ENCODE peak calls at places on chromosomes 5 and 9, in nine cellular contexts. U is adrenal gland, R is A549, A is spleen, V is ovary, X is GM12892, E is body of pancreas, M is HCT116, F is NB4. K is an unnamed sample.
A peak's percentile ranks its signal among the peaks of the same experiment; 100 is the strongest.

GRCh38 chr5:95673076-95673475 is 9.7 kb downstream of the SPATA9 start:
- DNase-seq in A (no peak), V (no peak), U (peak; percentile 20), E (peak; percentile 14), X (no peak), R (no peak), F (peak; percentile 64), M (no peak), K (no peak)

GRCh38 chr9:82670000-82670399 is 392.9 kb downstream of the RASEF start:
- DNase-seq in E (no peak), F (no peak), X (no peak), R (no peak), A (no peak), M (no peak), U (no peak), V (no peak), K (no peak)

GRCh38 chr5:147954971-147955370 is 48.6 kb upstream of the C5orf46 start:
- DNase-seq in R (no peak), X (no peak), M (no peak), U (no peak), F (no peak), E (no peak), A (no peak), V (no peak), K (no peak)

GRCh38 chr9:129342591-129342990 is 164.5 kb upstream of the IER5L start:
- DNase-seq in R (no peak), F (no peak), X (no peak), V (no peak), A (no peak), U (no peak), E (no peak), M (no peak), K (no peak)

GRCh38 chr5:88889165-88890069 is 6.4 kb upstream of the MEF2C start:
- DNase-seq in F (no peak), R (no peak), U (peak; percentile 80), X (peak; percentile 27), E (peak; percentile 50), M (no peak), V (peak; percentile 88), A (peak; percentile 90), K (peak; percentile 9)

GRCh38 chr5:160133071-160133917 is 14.0 kb upstream of the PWWP2A start:
- DNase-seq in V (peak; percentile 70), X (no peak), R (no peak), M (no peak), E (peak; percentile 32), A (no peak), F (peak; percentile 23), U (peak; percentile 65), K (no peak)

GRCh38 chr9:18608371-18608770 is 134.4 kb downstream of the ADAMTSL1 start:
- DNase-seq in U (no peak), M (no peak), A (no peak), R (no peak), V (no peak), E (no peak), X (no peak), F (no peak), K (no peak)

GRCh38 chr5:469752-470483 is 26.9 kb downstream of the EXOC3 start:
- DNase-seq in R (no peak), A (peak; percentile 78), M (no peak), F (no peak), X (no peak), V (peak; percentile 38), U (peak; percentile 3), E (no peak), K (no peak)

GRCh38 chr5:36690041-36690941 is 83.9 kb downstream of the SLC1A3 start:
- DNase-seq in U (peak; percentile 74), V (peak; percentile 89), A (peak; percentile 95), F (peak; percentile 94), R (peak; percentile 79), X (peak; percentile 71), M (peak; percentile 81), E (peak; percentile 81), K (peak; percentile 91)

GRCh38 chr5:117681855-117682254 is 1107.2 kb upstream of the SEMA6A start:
- DNase-seq in F (no peak), V (no peak), E (no peak), U (no peak), X (no peak), M (no peak), A (no peak), R (no peak), K (no peak)

GRCh38 chr9:91994422-91994821 is 44.4 kb upstream of the ROR2 start:
- DNase-seq in F (no peak), U (no peak), X (no peak), R (peak; percentile 8), M (no peak), A (no peak), E (no peak), V (no peak), K (no peak)

GRCh38 chr9:97934321-97935115 is 3.5 kb downstream of the HEMGN start:
- DNase-seq in A (peak; percentile 46), F (peak; percentile 40), E (no peak), V (no peak), M (no peak), R (no peak), U (no peak), X (no peak), K (no peak)

GRCh38 chr9:127608104-127608966 is 3.7 kb upstream of the STXBP1 start:
- DNase-seq in X (peak; percentile 85), A (peak; percentile 91), V (peak; percentile 88), F (peak; percentile 83), E (peak; percentile 87), M (peak; percentile 73), U (peak; percentile 81), R (peak; percentile 83), K (peak; percentile 59)

GRCh38 chr5:68766952-68767464 is 326.8 kb upstream of the SLC30A5 start:
- DNase-seq in X (no peak), A (no peak), F (no peak), U (no peak), E (no peak), M (no peak), R (no peak), V (no peak), K (no peak)

GRCh38 chr5:68757813-68758212 is 336.0 kb upstream of the SLC30A5 start:
- DNase-seq in M (no peak), U (no peak), E (no peak), V (no peak), A (no peak), F (no peak), R (no peak), X (no peak), K (no peak)

GRCh38 chr5:68759593-68759992 is 334.2 kb upstream of the SLC30A5 start:
- DNase-seq in A (no peak), M (no peak), U (no peak), V (no peak), R (no peak), F (no peak), E (no peak), X (no peak), K (no peak)

GRCh38 chr5:68762201-68762600 is 331.6 kb upstream of the SLC30A5 start:
- DNase-seq in A (no peak), F (no peak), X (no peak), M (no peak), E (no peak), U (no peak), R (no peak), V (no peak), K (no peak)
- TF ChIP-seq POLR2A in A (no peak), F (no peak), X (no peak), M (no peak), E (no peak), U (no peak), R (no peak), V (no peak), K (no peak)

DNA sequence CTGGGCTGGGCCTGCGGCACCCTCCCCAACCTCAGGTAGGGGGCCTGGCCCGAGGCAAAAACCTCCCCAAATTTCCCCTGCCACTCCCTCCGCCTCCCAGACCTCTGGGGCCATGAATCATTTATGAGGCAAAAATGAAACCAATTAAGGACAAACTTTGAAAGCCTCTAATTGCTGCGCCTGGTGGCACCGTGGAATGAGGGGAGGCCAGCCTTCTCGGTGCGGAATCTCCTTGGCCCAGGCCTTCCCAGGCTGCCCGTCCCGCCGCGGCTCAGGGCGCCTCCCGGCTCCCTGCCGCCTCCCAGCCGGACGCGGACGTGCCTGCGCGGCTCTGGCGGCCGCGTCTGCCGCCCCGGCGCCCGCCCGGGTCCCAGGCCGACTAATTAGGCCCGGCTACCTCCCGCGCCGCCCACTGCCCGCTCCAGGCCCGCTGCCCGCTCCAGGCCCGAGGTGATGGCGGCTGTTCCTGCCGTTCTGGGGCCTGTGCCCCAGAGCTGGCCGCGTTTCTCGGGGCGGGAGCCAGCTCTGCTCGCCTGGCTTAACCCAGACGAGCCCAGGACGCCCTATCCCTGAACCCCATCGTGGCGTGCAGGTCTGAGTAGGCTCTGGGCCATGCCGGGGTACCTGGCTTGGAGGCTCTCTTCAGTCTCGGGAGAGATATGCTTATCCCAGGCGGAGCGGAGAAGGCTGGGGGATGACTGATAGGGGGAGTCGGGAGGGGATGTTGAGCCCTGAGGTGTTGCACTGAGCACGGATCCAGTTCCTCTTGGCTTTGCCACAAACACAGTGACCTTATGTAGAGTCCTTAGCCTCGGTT is 20.1 kb downstream of the CXXC5 start:
- DNase-seq in X (peak; percentile 54), U (peak; percentile 41), V (peak; percentile 67), E (peak; percentile 65), A (peak; percentile 83), M (no peak), R (no peak), F (no peak), K (no peak)
- TF ChIP-seq POLR2A in X (peak; percentile 38), U (no peak), V (no peak), E (peak; percentile 28), A (no peak), M (no peak), R (no peak), F (no peak), K (no peak)

GRCh38 chr9:4985376-4986266 is 549 bp downstream of the JAK2 start:
- DNase-seq in U (peak; percentile 56), R (peak; percentile 48), M (peak; percentile 4), V (peak; percentile 53), A (peak; percentile 83), X (no peak), E (peak; percentile 48), F (peak; percentile 85), K (no peak)

GRCh38 chr9:4986291-4986690 is 1.2 kb downstream of the JAK2 start:
- DNase-seq in F (no peak), M (no peak), A (no peak), R (no peak), E (no peak), V (no peak), U (no peak), X (no peak), K (no peak)

GRCh38 chr9:4983541-4984165 is 1.4 kb upstream of the JAK2 start:
- DNase-seq in M (no peak), V (no peak), F (peak; percentile 59), E (no peak), U (peak; percentile 25), A (no peak), R (no peak), X (no peak), K (no peak)

GRCh38 chr9:4984171-4984570 is 901 bp upstream of the JAK2 start:
- DNase-seq in U (no peak), V (no peak), R (peak; percentile 59), E (no peak), A (no peak), F (no peak), M (peak; percentile 19), X (no peak), K (no peak)

GRCh38 chr9:4984571-4985375 is at the start of gene JAK2:
- DNase-seq in E (peak; percentile 90), V (peak; percentile 91), U (peak; percentile 92), F (peak; percentile 100), A (peak; percentile 97), X (peak; percentile 52), R (peak; percentile 95), M (peak; percentile 80), K (peak; percentile 75)
- TF ChIP-seq POLR2A in E (peak; percentile 92), V (peak; percentile 33), U (peak; percentile 60), F (peak; percentile 80), A (peak; percentile 80), X (peak; percentile 88), R (peak; percentile 73), M (peak; percentile 82), K (peak; percentile 50)

GRCh38 chr5:61330879-61331406 is 1.1 kb upstream of the ZSWIM6 start:
- DNase-seq in X (peak; percentile 44), U (peak; percentile 71), A (peak; percentile 96), V (peak; percentile 85), E (peak; percentile 91), M (no peak), R (peak; percentile 82), F (peak; percentile 59), K (peak; percentile 54)
- TF ChIP-seq POLR2A in X (no peak), U (peak; percentile 27), A (no peak), V (no peak), E (no peak), M (no peak), R (no peak), F (no peak), K (peak; percentile 7)

K was measured in H54.